ENCODE peak calls at places on chromosomes 16 and 17, in four cellular contexts. P is AG09309, Y is omental fat pad, X is progenitor cell of endocrine pancreas. C is an unnamed sample.

GRCh38 chr16:66476328-66477027 is 49.4 kb downstream of the BEAN1 start:
- DNase-seq in P (no peak), Y (no peak), X (no peak), C (no peak)

GRCh38 chr16:52545157-52545543 is 1.8 kb downstream of the TOX3 start:
- DNase-seq in P (no peak), Y (no peak), X (no peak), C (no peak)

GRCh38 chr16:69840975-69841374 is 78.8 kb downstream of the WWP2 start:
- DNase-seq in P (no peak), Y (no peak), X (no peak), C (no peak)

GRCh38 chr17:5446786-5447185 is 7.8 kb upstream of the C1QBP start:
- DNase-seq in P (no peak), Y (no peak), X (no peak), C (no peak)

GRCh38 chr16:5016967-5017677 is 16.6 kb downstream of the NAGPA start:
- DNase-seq in P (no peak), Y (no peak), X (no peak), C (no peak)

GRCh38 chr17:44061446-44061845 is 5.0 kb downstream of the LSM12 start:
- DNase-seq in P (no peak), Y (no peak), X (no peak), C (no peak)

GRCh38 chr17:39704821-39705551 is 5.1 kb downstream of the ERBB2 start:
- DNase-seq in P (no peak), Y (no peak), X (no peak), C (no peak)

GRCh38 chr16:19678804-19679203 is 39.2 kb downstream of the KNOP1 start:
- DNase-seq in P (no peak), Y (no peak), X (no peak), C (no peak)

GRCh38 chr16:10579965-10580918 is at the start of gene EMP2:
- DNase-seq in P (no peak), Y (peak), X (peak), C (peak)

GRCh38 chr17:12620200-12620720 is 45.4 kb upstream of the MYOCD start:
- DNase-seq in P (no peak), Y (no peak), X (no peak), C (no peak)

GRCh38 chr17:39916918-39917317 is 1.5 kb downstream of the GSDMB start:
- DNase-seq in P (no peak), Y (no peak), X (no peak), C (no peak)

GRCh38 chr16:67673712-67674580 is 7.3 kb downstream of the C16orf86 start:
- DNase-seq in P (no peak), Y (no peak), X (no peak), C (no peak)

GRCh38 chr17:15351925-15352324 is 10.5 kb upstream of the TEKT3 start:
- DNase-seq in P (peak), Y (no peak), X (no peak), C (no peak)

GRCh38 chr16:4062212-4062802 is 53.9 kb downstream of the ADCY9 start:
- DNase-seq in P (no peak), Y (no peak), X (no peak), C (no peak)

GRCh38 chr17:14300628-14301278 is at the start of gene HS3ST3B1:
- DNase-seq in P (peak), Y (peak), X (peak), C (peak)

GRCh38 chr16:588639-588888 is 1.3 kb upstream of the RAB40C start:
- DNase-seq in P (no peak), Y (no peak), X (peak), C (peak)

GRCh38 chr16:69613283-69614154 is 47.8 kb downstream of the NFAT5 start:
- DNase-seq in P (peak), Y (no peak), X (no peak), C (no peak)

DNA sequence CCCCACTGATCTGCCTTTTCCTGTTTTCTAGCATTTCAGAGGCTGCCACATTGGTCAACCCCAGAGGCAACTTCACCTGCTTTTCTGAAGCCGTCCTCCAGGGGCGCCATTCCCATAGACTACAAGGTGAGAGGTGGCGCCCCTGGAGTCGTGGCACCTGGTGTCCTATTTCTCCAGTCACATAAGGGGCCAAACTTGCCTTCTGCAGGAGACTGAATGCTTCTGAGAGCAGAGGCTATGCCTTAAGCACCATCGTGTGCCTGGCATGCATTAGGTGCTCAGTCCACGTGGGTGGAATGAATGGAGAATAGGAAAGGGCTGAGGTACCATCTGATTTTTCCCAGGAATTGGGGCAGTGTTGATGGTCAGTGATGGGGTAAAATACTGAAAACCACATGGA is 164.8 kb downstream of the HAPSTR1 start:
- DNase-seq in P (no peak), Y (no peak), X (peak), C (peak)
- TF ChIP-seq CTCF in P (peak), Y (no peak), X (peak), C (peak)

DNA sequence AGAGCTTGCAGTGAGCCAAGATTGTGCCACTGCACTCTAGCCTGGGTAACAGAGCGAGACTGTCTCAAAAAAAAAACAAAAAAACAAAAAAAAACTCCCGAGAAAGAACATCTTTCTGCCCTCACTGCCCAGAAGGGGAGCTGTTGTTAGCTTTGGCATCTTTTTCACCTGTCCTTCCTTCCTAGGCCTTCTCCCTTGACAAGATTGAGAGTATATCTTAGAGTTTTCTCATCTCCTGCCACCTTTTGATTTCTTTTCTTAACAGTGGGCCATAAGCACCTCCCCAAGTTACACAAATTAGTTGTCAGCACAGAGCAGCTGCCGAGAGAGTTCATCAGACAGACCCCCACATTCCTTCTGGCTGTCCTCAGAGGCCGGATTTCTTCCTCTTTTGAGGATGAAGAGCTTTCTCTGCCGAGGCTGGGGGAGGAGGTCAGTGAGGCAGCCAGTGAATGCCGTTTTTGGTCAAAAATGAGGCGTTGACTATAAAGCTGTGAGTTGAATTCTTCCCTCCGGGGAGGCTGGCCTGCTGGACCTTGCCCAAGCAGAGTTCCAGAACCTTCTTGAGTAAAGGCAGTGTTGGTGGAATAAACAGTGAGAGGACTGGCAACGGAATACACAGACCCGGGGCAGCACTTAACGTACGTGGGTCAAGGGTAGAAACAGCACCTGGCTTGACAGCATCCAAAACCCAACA is 127.0 kb downstream of the ABCC6 start:
- DNase-seq in P (peak), Y (no peak), X (no peak), C (no peak)
- TF ChIP-seq CTCF in P (peak), Y (no peak), X (peak), C (no peak)

GRCh38 chr16:23432176-23433128 is 20.5 kb downstream of the COG7 start:
- DNase-seq in P (no peak), Y (no peak), X (no peak), C (no peak)
- TF ChIP-seq CTCF in P (peak), Y (no peak), X (no peak), C (no peak)

GRCh38 chr17:30239089-30239462 is 3.6 kb upstream of the SLC6A4 start:
- DNase-seq in P (no peak), Y (no peak), X (no peak), C (no peak)
- TF ChIP-seq CTCF in P (no peak), Y (no peak), X (no peak), C (no peak)

GRCh38 chr16:15650019-15650697 is at the start of gene NDE1:
- DNase-seq in P (peak), Y (peak), X (peak), C (peak)
- TF ChIP-seq CTCF in P (no peak), Y (no peak), X (no peak), C (no peak)

DNA sequence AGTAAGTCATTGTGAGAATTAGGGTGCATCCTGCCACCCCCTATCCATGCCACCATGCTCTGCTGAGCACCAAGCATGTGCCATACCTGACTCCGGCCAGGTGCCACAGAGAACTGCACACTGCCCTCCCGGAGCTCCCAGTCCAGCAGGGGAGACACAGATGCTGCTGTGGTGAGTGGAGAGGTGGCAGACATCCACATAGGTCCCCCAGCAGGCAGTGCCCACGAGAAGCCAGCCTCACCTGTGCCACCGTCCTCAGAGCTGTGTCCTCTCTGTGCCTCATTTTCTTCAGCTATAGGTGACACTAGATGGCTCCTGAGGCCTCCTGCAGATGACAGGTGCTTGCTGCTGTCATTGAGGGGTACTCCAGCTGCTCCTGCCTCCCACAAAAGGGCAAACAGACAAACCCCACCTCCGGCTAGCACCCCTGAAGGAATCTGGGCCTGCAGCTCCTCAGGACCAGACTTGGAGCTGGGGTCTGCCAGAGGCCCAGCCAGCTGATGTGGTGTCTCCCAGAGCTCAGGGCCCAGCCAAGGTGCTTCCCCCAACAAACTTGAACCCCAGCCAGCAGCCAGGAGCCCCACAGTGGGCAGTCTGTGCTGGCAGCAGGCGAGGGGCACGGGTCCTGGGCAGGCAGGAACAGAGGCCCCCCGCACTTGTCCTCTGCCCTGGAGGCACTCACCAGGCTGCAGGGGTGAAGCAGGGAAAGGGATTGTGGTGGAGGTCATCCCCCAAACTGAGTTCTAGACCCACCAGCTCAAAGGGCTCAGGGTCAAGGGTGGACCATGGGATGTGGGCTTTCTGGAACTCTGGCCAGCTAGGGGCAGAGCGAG is 17.1 kb downstream of the FOXJ1 start:
- DNase-seq in P (no peak), Y (no peak), X (no peak), C (no peak)
- TF ChIP-seq CTCF in P (no peak), Y (no peak), X (no peak), C (no peak)

DNA sequence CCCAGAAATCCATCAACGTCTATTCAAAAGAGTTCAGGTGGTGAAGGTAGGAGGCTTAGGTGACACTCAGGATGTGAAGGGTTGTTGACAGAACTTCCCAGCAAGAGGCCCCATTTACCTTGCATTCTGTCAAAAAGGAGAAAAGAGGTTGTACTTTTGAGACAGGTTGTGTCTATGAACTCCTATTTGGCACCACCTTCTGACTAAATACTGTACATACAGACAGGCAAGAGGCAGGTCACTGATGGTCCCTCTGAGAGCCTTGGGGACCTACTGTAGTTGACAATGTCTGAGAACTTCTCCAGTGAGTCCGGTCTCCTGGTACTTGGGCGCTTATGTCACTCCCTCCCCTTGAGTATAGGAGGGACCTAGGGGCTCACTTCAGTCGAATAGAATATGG is 479.3 kb upstream of the ZFHX3 start:
- DNase-seq in P (no peak), Y (no peak), X (no peak), C (no peak)
- TF ChIP-seq CTCF in P (peak), Y (no peak), X (peak), C (no peak)

GRCh38 chr17:57517519-57518342 is 227.4 kb downstream of the CCDC182 start:
- DNase-seq in P (no peak), Y (no peak), X (no peak), C (no peak)

GRCh38 chr17:57517216-57517518 is 227.9 kb downstream of the CCDC182 start:
- DNase-seq in P (no peak), Y (no peak), X (no peak), C (no peak)

GRCh38 chr17:57514614-57515013 is 230.5 kb downstream of the CCDC182 start:
- DNase-seq in P (no peak), Y (no peak), X (no peak), C (no peak)

GRCh38 chr17:57516290-57517215 is 228.5 kb downstream of the CCDC182 start:
- DNase-seq in P (peak), Y (no peak), X (no peak), C (no peak)

DNA sequence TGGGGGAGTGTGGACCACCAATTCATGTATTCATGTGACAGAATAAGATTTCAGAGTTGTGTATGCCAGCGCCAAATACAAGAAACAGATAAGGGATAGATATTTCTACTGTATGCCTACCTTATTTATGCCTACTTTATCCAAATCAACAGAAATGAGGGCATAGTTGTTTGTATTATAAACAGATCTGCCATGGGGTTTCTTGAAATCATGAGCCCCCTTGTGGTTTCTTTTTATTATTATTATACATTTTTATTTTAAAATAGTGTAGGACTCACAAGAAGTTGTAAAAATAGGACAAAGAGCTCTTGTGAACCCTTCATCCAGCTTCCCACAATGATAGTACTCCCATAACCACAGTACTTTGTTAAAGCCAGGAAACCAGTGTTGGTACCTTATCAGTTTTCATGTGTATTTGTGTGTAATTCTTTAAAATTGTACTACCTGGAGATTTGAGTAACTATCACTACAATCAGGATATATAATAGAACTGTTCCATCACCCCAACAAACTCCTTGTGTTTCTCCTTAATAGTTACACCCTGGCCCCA is 229.4 kb downstream of the CCDC182 start:
- DNase-seq in P (no peak), Y (no peak), X (no peak), C (no peak)
- TF ChIP-seq CTCF in P (peak), Y (no peak), X (no peak), C (no peak)

C was measured in glutamatergic neuron.